ENCODE peak calls at places on chromosomes 13 and 19, in four cellular contexts. One of them, this sample, is unnamed.
A peak's percentile ranks its signal among the peaks of the same experiment; 100 is the strongest.

GRCh38 chr13:29594310-29594709 is 1.2 kb downstream of the SLC7A1 start:
- DNase-seq in GM12878: peak; percentile 21
- DNase-seq in K562: no peak
- DNase-seq in HepG2: peak; percentile 81
- DNase-seq in this sample: peak; percentile 33

GRCh38 chr19:47341734-47342133 is 7.4 kb upstream of the DHX34 start:
- DNase-seq in K562: no peak
- DNase-seq in HepG2: no peak
- DNase-seq in GM12878: no peak
- DNase-seq in this sample: no peak

GRCh38 chr19:43725468-43725867 is 9.6 kb downstream of the IRGC start:
- DNase-seq in GM12878: peak; percentile 68
- DNase-seq in K562: no peak
- DNase-seq in HepG2: no peak
- DNase-seq in this sample: no peak

GRCh38 chr19:41792513-41793413 is 3.6 kb upstream of the CEACAM3 start:
- DNase-seq in HepG2: peak; percentile 21
- DNase-seq in GM12878: no peak
- DNase-seq in K562: peak; percentile 77
- DNase-seq in this sample: peak; percentile 72

GRCh38 chr13:64553411-64554129 is 2676.6 kb downstream of the PCDH9 start:
- DNase-seq in HepG2: no peak
- DNase-seq in GM12878: no peak
- DNase-seq in K562: no peak
- DNase-seq in this sample: no peak

GRCh38 chr13:66849706-66850105 is 380.4 kb downstream of the PCDH9 start:
- DNase-seq in HepG2: no peak
- DNase-seq in GM12878: no peak
- DNase-seq in K562: no peak
- DNase-seq in this sample: no peak

GRCh38 chr13:114143806-114144605 is 11.6 kb upstream of the RASA3 start:
- DNase-seq in K562: peak; percentile 53
- DNase-seq in HepG2: peak; percentile 74
- DNase-seq in GM12878: no peak
- DNase-seq in this sample: peak; percentile 45

GRCh38 chr19:45423589-45424190 is at the start of gene ERCC1:
- DNase-seq in K562: peak; percentile 98
- DNase-seq in GM12878: peak; percentile 89
- DNase-seq in HepG2: peak; percentile 96
- DNase-seq in this sample: peak; percentile 95

GRCh38 chr13:47332149-47332548 is 435.3 kb upstream of the HTR2A start:
- DNase-seq in HepG2: no peak
- DNase-seq in GM12878: no peak
- DNase-seq in K562: no peak
- DNase-seq in this sample: no peak

GRCh38 chr19:6654347-6655310 is 15.3 kb downstream of the TNFSF14 start:
- DNase-seq in GM12878: no peak
- DNase-seq in K562: no peak
- DNase-seq in HepG2: no peak
- DNase-seq in this sample: no peak

GRCh38 chr13:112451512-112452379 is 75.6 kb downstream of the SPACA7 start:
- DNase-seq in K562: no peak
- DNase-seq in GM12878: no peak
- DNase-seq in HepG2: no peak
- DNase-seq in this sample: no peak

GRCh38 chr19:37594064-37594981 is at the start of the genes ZNF540 and ZNF571:
- DNase-seq in GM12878: peak; percentile 73
- DNase-seq in HepG2: peak; percentile 90
- DNase-seq in K562: peak; percentile 73
- DNase-seq in this sample: peak; percentile 81

GRCh38 chr19:37594982-37595382 is 306 bp downstream of the ZNF540 start:
- DNase-seq in HepG2: no peak
- DNase-seq in GM12878: peak; percentile 16
- DNase-seq in K562: peak; percentile 28
- DNase-seq in this sample: no peak
- TF ChIP-seq TARDBP in HepG2: no peak
- TF ChIP-seq TARDBP in GM12878: no peak
- TF ChIP-seq TARDBP in K562: peak; percentile 41
- TF ChIP-seq TARDBP in this sample: peak; percentile 89

DNA sequence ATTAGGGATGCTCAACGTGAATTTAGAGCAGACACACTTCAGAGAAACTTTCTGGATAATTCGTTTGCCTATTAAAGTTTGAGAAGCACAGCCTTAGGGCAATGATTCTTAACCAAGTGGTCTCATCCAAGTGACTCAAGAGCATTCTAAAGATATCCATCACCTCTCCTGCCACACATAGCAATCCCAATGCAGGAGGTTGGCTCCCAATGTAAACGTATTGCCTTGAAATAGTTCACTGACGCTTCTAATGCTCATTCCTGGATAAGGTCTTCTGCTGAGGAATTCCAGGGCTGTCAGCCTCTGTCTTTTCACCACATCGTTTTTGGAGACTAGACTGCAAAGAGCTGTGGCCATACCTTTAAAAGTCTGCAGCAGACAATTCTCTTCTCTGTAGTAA is 279.8 kb upstream of the DACH1 start:
- DNase-seq in HepG2: no peak
- DNase-seq in GM12878: no peak
- DNase-seq in K562: no peak
- DNase-seq in this sample: no peak
- TF ChIP-seq SP1 in HepG2: no peak
- TF ChIP-seq SP1 in GM12878: no peak
- TF ChIP-seq SP1 in K562: no peak
- TF ChIP-seq SP1 in this sample: no peak

DNA sequence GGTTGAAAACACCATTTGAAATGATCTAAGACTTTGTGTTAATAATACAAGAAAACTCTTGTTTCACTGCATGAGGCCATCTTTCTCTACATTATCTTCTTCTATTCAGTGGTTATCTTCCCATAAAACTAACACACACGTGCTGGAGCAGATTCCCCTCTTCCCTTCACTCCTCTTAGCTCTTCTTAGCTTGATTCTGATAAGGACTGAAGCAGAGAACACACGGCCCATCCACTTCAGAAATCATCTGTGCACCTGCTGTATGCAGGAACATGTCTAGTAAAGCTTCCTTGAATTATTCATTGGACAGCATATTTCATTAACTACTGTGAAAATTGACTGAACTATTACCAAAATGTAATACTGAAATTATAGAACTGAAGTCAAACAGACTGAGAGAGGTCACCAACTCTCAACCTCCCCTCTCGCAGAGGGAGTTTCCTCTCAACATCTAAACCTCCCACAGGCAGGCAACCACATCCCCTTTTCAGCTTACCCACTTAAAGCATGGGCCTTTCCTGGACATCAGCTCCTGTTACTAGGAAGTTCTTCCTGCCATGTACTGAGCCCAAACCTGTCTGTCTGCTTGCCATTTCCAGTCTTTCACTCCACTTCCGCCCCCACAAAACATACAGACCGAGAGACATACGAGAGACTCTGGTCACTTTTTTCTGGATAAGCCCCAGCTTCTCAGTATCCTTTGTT is 113.9 kb downstream of the CRYL1 start:
- DNase-seq in GM12878: peak; percentile 75
- DNase-seq in HepG2: no peak
- DNase-seq in K562: no peak
- DNase-seq in this sample: no peak
- TF ChIP-seq TARDBP in GM12878: no peak
- TF ChIP-seq TARDBP in HepG2: no peak
- TF ChIP-seq TARDBP in K562: no peak
- TF ChIP-seq TARDBP in this sample: no peak

DNA sequence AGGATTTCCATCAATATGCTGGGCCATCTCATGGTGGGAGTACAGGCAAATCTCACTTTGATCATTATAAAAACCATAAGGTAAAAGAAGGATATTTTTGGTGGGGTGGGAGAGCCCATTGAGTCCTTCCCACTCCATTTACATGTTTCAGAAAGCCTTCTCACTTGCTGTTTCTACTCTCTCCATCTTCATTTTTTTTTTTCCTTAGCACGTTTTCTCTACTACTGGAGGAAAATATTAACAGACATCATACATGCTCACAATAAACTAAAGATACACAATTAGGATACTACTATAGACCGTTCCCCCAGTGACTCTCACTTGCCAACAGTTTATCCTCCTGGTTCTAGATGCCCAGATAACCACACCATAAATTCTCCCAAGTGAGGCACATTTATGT is 1.8 kb upstream of the AKAP8 start:
- DNase-seq in K562: no peak
- DNase-seq in HepG2: no peak
- DNase-seq in GM12878: no peak
- DNase-seq in this sample: no peak
- TF ChIP-seq SP1 in K562: no peak
- TF ChIP-seq SP1 in HepG2: no peak
- TF ChIP-seq SP1 in GM12878: no peak
- TF ChIP-seq SP1 in this sample: no peak

GRCh38 chr19:15928321-15928720 is 6.0 kb downstream of the CYP4F11 start:
- DNase-seq in K562: no peak
- DNase-seq in HepG2: no peak
- DNase-seq in GM12878: no peak
- DNase-seq in this sample: no peak
- TF ChIP-seq TARDBP in K562: no peak
- TF ChIP-seq TARDBP in HepG2: no peak
- TF ChIP-seq TARDBP in GM12878: no peak
- TF ChIP-seq TARDBP in this sample: no peak

GRCh38 chr19:8046569-8047165 is 5.9 kb upstream of the CCL25 start:
- DNase-seq in HepG2: no peak
- DNase-seq in GM12878: no peak
- DNase-seq in K562: no peak
- DNase-seq in this sample: no peak
- TF ChIP-seq SP1 in HepG2: no peak
- TF ChIP-seq SP1 in GM12878: no peak
- TF ChIP-seq SP1 in K562: no peak
- TF ChIP-seq SP1 in this sample: no peak

GRCh38 chr13:27825153-27825552 is 32.9 kb downstream of the GSX1 start:
- DNase-seq in GM12878: no peak
- DNase-seq in K562: no peak
- DNase-seq in HepG2: no peak
- DNase-seq in this sample: no peak
- TF ChIP-seq TARDBP in GM12878: no peak
- TF ChIP-seq TARDBP in K562: no peak
- TF ChIP-seq TARDBP in HepG2: no peak
- TF ChIP-seq TARDBP in this sample: no peak

DNA sequence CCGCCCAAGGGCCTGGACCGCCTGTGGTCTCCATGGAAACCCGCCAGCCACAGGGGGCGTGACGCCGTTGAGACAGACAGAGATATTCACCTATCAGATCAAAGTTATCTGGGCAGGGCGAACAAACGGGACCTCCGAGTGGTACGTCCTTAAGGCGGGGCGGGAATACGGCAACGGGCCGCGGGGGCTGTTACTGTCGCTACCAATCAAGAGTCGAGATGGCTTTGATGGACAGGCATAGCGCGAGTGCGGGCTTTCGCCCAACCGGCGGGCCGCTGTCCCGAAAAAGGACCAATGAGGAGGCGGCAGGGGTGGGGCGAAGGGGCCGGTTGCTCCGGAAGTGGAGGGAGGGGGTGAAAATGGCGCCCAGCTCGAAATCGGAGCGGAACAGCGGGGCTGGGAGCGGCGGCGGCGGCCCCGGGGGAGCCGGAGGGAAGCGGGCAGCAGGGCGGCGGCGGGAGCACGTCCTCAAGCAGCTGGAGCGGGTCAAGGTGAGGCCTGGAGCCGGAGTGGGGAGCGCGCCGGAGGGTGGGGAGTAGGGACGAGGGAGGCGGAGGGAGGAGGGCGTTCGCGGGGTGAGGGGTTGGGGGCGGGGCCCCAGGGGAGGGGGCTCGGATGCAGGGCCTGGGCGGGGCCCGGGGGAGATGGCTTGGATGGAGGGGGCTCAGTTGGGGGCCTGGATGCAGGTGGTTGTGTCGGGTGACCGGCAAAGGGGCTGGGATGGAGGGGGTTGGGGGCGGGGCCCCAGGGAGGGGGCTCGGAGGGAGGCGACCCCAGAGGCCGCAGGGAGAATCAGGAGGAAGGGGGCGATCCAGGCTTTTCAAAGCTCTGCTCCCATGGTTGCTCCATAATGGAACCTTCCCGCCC is at the start of gene DCAF15:
- DNase-seq in K562: peak; percentile 100
- DNase-seq in GM12878: peak; percentile 99
- DNase-seq in HepG2: peak; percentile 98
- DNase-seq in this sample: peak; percentile 100
- TF ChIP-seq SP1 in K562: peak; percentile 98
- TF ChIP-seq SP1 in GM12878: peak; percentile 98
- TF ChIP-seq SP1 in HepG2: peak; percentile 95
- TF ChIP-seq SP1 in this sample: peak; percentile 45

GRCh38 chr19:12996542-12997094 is 1.3 kb downstream of the NFIX start:
- DNase-seq in K562: peak; percentile 67
- DNase-seq in GM12878: no peak
- DNase-seq in HepG2: peak; percentile 38
- DNase-seq in this sample: no peak

GRCh38 chr19:12997225-12997966 is 2.1 kb downstream of the NFIX start:
- DNase-seq in K562: no peak
- DNase-seq in GM12878: no peak
- DNase-seq in HepG2: no peak
- DNase-seq in this sample: no peak

GRCh38 chr19:13001166-13001501 is 5.9 kb downstream of the NFIX start:
- DNase-seq in K562: no peak
- DNase-seq in GM12878: no peak
- DNase-seq in HepG2: no peak
- DNase-seq in this sample: no peak

GRCh38 chr19:12995596-12996541 is 594 bp downstream of the NFIX start:
- DNase-seq in K562: peak; percentile 92
- DNase-seq in HepG2: no peak
- DNase-seq in GM12878: no peak
- DNase-seq in this sample: no peak

DNA sequence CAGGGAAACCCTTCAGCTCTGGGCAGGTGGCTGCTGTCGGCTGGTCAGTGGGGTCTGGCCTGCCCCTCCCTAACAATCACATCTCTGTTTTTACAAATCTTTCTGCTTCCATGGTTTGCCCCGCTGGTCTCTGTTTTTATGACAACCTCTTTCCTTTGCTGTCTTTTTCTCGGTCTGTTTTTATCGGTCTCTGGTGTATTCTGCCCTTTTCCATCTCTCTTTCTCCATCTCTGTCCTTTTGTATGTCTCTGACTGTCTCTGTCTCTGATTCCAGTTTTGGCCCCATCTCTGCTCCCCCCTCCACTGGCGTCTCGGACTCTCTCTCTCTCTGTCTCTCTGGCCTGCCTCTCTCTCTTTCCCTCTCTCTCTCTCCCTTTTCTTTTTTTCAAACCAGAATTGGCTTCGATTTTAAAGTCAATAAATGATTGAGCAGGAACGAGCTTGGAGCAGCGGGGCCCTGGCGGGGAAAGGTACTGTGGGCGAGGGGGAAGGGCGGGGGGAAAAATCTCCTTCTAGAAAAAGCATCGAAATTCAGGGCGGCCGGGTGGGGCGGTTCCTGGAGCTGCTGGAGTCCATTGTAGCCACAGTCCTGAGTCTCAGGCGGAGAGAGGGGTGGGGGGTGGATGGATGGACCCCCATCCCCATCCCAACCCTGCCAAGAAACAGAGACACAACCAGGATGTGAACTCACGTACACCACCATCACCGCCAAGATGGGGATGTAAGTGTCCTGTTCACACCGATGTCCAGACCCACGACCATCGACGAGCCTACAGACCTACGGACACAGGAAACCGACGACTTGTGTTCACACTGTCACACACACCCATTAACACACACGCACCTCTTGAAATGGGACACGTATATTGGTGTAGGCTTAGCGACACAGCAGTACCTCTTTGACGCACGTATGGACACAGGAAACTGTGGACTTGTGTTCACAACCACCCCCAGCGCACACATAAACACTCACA is 3.0 kb downstream of the NFIX start:
- DNase-seq in GM12878: no peak
- DNase-seq in HepG2: no peak
- DNase-seq in K562: no peak
- DNase-seq in this sample: no peak
- TF ChIP-seq TARDBP in GM12878: no peak
- TF ChIP-seq TARDBP in HepG2: no peak
- TF ChIP-seq TARDBP in K562: no peak
- TF ChIP-seq TARDBP in this sample: no peak